ENCODE peak calls at places on chromosomes 4 and X, in six cellular contexts. Y, X, Q, U, O and G are unnamed samples.
A peak's percentile ranks its signal among the peaks of the same experiment; 100 is the strongest.

GRCh38 chrX:37476571-37477188 is 94.8 kb upstream of the LANCL3 start:
- DNase-seq in O (no peak), Y (no peak), Q (no peak), X (no peak), U (no peak), G (no peak)

GRCh38 chr4:67700119-67700873 is 659 bp downstream of the UBA6 start:
- DNase-seq in X (no peak), Q (no peak), Y (no peak), O (no peak), U (peak; percentile 28), G (no peak)

GRCh38 chr4:4423706-4424498 is 37.0 kb downstream of the NSG1 start:
- DNase-seq in Y (no peak), U (no peak), Q (no peak), X (no peak), O (no peak), G (no peak)

GRCh38 chrX:151098996-151099395 is 77.4 kb upstream of the GPR50 start:
- DNase-seq in X (peak; percentile 16), Q (no peak), O (no peak), Y (no peak), U (peak; percentile 28), G (no peak)

GRCh38 chrX:127574829-127575228 is 477.4 kb downstream of the ACTRT1 start:
- DNase-seq in Q (no peak), Y (no peak), O (no peak), U (no peak), X (no peak), G (no peak)

GRCh38 chr4:163631288-163631687 is 136.8 kb downstream of the TMA16 start:
- DNase-seq in X (no peak), Y (no peak), U (no peak), O (no peak), Q (no peak), G (no peak)

GRCh38 chr4:105106416-105106815 is 40.3 kb upstream of the TET2 start:
- DNase-seq in U (no peak), Y (no peak), X (no peak), O (no peak), Q (no peak), G (no peak)

GRCh38 chr4:109746728-109747127 is 16.9 kb upstream of the PLA2G12A start:
- DNase-seq in O (no peak), Q (no peak), U (no peak), X (no peak), Y (no peak), G (no peak)

GRCh38 chr4:77818667-77819408 is at the start of gene CNOT6L:
- DNase-seq in Q (peak; percentile 67), Y (no peak), X (peak; percentile 56), O (peak; percentile 51), U (peak; percentile 77), G (peak; percentile 12)
- TF ChIP-seq POLR2A in Q (peak; percentile 58), Y (no peak), X (peak; percentile 56), O (peak; percentile 31), U (no peak), G (peak; percentile 2)

GRCh38 chr4:3205995-3206394 is 43.0 kb upstream of the MSANTD1 start:
- DNase-seq in Q (no peak), Y (no peak), U (no peak), O (no peak), X (no peak), G (no peak)
- TF ChIP-seq POLR2A in Q (no peak), Y (no peak), U (no peak), O (no peak), X (no peak), G (no peak)

GRCh38 chr4:123835852-123836251 is 439.3 kb downstream of the SPRY1 start:
- DNase-seq in Y (no peak), Q (no peak), O (no peak), X (no peak), U (no peak), G (no peak)

GRCh38 chr4:123836919-123837605 is 440.5 kb downstream of the SPRY1 start:
- DNase-seq in Q (no peak), U (no peak), Y (no peak), X (no peak), O (no peak), G (no peak)

GRCh38 chr4:123830920-123831319 is 434.3 kb downstream of the SPRY1 start:
- DNase-seq in U (no peak), Q (no peak), X (no peak), O (no peak), Y (no peak), G (no peak)

GRCh38 chr4:123833156-123833555 is 436.6 kb downstream of the SPRY1 start:
- DNase-seq in O (no peak), X (no peak), U (no peak), Y (no peak), Q (no peak), G (no peak)

DNA sequence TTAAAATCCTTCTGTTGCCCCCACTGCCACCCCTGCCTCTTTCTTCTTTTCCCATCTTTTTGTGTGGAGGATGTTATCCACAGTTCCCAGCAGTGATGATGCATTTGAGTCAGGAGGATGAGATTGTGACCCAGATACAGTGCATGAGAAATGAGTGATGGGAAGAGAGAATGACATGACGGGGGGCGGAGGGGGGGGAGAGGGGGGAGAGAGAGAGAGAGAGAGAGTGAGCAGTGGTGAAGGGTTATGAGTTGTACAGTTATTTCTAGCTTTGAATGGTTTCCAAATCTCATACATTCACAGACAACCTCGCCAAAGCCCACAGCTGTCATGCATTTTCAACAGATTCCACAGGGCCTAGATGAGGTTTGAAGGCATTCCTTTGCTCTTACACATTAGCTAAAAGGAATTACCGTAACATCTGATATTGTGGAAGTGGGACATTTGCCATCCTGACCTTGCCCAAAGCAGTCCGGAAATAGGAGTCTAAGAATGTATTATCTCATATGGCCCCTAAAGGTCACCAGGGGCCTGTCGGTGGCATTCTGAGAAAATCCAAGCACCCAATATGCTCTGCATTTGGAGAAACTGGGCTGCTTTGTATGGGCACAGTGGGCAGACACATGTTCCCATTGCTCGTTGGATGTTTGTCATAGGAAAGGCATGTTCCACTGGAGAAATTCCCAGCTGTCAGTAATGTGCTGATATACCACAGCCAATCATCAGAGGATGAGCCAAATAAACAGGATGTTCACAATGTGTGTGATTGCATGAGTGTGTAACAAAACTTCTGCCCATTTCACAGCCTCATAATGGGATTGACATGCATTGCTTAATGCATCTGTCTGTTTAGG is 435.8 kb downstream of the SPRY1 start:
- DNase-seq in Q (no peak), O (peak; percentile 18), X (no peak), U (no peak), Y (no peak), G (peak; percentile 22)
- TF ChIP-seq POLR2A in Q (no peak), O (no peak), X (no peak), U (no peak), Y (no peak), G (no peak)

GRCh38 chr4:40564004-40564403 is 65.7 kb downstream of the RBM47 start:
- DNase-seq in Q (no peak), X (no peak), Y (no peak), U (peak; percentile 86), O (no peak), G (peak; percentile 12)

GRCh38 chr4:40562681-40563080 is 67.0 kb downstream of the RBM47 start:
- DNase-seq in O (no peak), Q (no peak), X (no peak), U (peak; percentile 73), Y (no peak), G (no peak)

GRCh38 chr4:40562208-40562607 is 67.5 kb downstream of the RBM47 start:
- DNase-seq in Q (no peak), O (no peak), X (no peak), U (peak; percentile 90), Y (no peak), G (no peak)

GRCh38 chr4:40563401-40563800 is 66.3 kb downstream of the RBM47 start:
- DNase-seq in O (no peak), U (peak; percentile 77), Q (no peak), X (no peak), Y (no peak), G (no peak)

DNA sequence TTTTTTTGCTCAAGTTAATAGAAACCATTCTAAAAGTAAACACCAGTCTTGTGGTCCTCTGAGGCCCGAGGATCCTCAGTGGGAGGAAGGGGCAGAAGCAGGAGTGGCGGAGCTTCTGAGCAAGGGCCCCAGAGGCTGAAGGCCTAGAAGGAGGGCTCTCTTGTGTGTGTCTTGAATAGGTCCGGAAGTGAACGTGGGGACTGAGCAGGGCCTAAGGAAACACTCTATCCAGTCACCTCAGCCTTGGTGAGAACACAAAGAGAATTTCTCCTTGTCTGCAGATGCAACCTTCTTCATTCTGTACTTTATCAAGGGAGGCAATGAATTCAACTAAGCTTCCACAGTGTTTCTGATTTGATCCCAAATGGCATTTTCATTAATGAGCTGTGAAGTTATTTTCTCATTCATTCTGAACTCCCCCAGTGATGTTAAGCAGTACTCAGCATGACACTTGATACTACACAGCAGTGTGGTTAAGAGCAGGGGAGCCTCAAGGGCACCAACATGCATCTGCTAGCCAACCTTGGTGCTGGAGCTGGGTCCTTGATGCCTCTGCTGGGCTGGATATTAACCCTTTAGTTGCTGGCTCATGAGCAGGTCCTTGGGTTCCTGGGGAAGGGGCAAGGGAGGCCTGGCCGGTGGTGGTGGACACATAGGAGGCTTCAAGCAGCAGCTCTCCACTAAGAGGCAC is 64.7 kb downstream of the RBM47 start:
- DNase-seq in Q (no peak), O (no peak), Y (no peak), X (no peak), U (no peak), G (no peak)
- TF ChIP-seq POLR2A in Q (no peak), O (no peak), Y (no peak), X (no peak), U (no peak), G (no peak)